ENCODE peak calls at places on chromosomes 5 and 9, in five cellular contexts. A, K, U, C and B are unnamed samples. For H3K27me3, the result is how much of the 10 kb centered on the place peaks cover.

GRCh38 chr5:176730815-176731475 is 79.4 kb upstream of the UNC5A start:
- DNase-seq in A (no peak), K (no peak), U (no peak), C (no peak), B (no peak)

GRCh38 chr5:179265529-179266290 is 79.6 kb downstream of the ADAMTS2 start:
- DNase-seq in A (peak), K (peak), U (no peak), C (peak), B (peak)

GRCh38 chr9:91734371-91734981 is 215.6 kb downstream of the ROR2 start:
- DNase-seq in A (peak), K (peak), U (peak), C (peak), B (peak)

GRCh38 chr5:54902817-54903473 is 82.4 kb downstream of the ESM1 start:
- DNase-seq in A (no peak), K (no peak), U (no peak), C (no peak), B (no peak)

GRCh38 chr5:97545856-97546570 is 363.0 kb upstream of the RIOK2 start:
- DNase-seq in A (no peak), K (no peak), U (no peak), C (no peak), B (no peak)

GRCh38 chr9:37952731-37953130 is 48.8 kb upstream of the SLC25A51 start:
- DNase-seq in A (peak), K (no peak), U (no peak), C (no peak), B (no peak)

GRCh38 chr9:35743880-35744518 is 5.0 kb downstream of the GBA2 start:
- DNase-seq in A (no peak), K (no peak), U (no peak), C (peak), B (no peak)

GRCh38 chr9:3437031-3437430 is 88.8 kb downstream of the RFX3 start:
- DNase-seq in A (no peak), K (no peak), U (no peak), C (no peak), B (no peak)

GRCh38 chr9:114894801-114895433 is 35.5 kb downstream of the TNFSF8 start:
- DNase-seq in A (no peak), K (peak), U (no peak), C (no peak), B (no peak)

GRCh38 chr9:698276-698675 is 143.2 kb upstream of the DMRT1 start:
- DNase-seq in A (no peak), K (no peak), U (no peak), C (no peak), B (no peak)

GRCh38 chr5:79505138-79505537 is 8.8 kb downstream of the HOMER1 start:
- DNase-seq in A (no peak), K (no peak), U (no peak), C (no peak), B (no peak)

GRCh38 chr5:79495311-79495710 is 18.6 kb downstream of the HOMER1 start:
- DNase-seq in A (no peak), K (peak), U (no peak), C (no peak), B (no peak)

GRCh38 chr5:79493596-79494343 is 20.2 kb downstream of the HOMER1 start:
- DNase-seq in A (no peak), K (no peak), U (no peak), C (no peak), B (no peak)

GRCh38 chr5:79503794-79504495 is 10.0 kb downstream of the HOMER1 start:
- DNase-seq in A (no peak), K (no peak), U (no peak), C (no peak), B (no peak)

DNA sequence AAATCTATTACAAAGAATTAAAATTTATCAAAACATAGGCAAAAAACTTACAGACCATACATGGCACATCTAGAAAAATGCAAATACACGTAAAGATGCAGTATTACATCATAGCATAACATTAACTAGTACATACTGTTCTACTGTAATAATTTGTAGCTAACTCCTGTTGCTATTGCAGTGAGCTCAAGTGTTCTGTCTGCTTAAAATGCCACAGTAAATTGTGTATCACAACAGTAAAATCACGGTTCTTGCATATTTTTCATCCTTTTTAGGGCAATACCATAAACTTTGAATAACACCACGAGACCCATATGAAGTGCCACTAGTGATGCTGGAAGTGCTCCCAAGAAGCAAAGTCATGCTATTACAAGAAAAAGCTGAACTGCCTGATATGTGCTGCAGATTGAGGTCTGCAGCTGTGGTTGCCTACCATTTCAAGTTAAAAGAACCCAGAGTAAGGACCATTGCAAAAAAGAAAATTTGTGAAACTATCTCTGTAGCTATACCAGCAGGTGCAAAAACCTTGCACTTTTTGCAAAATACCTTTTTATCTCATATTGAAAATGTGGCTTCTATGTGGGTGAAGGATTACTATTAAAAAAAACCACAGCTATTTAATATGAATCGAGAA is 14.2 kb downstream of the HOMER1 start:
- DNase-seq in A (no peak), K (no peak), U (no peak), C (no peak), B (no peak)
- H3K27me3 ChIP-seq in A (under half), K (under half), U (under half), C (under half), B (under half)

GRCh38 chr9:82882744-82883143 is 180.2 kb downstream of the RASEF start:
- DNase-seq in A (no peak), K (no peak), U (no peak), C (no peak), B (no peak)

GRCh38 chr9:82880353-82880752 is 182.6 kb downstream of the RASEF start:
- DNase-seq in A (no peak), K (no peak), U (no peak), C (no peak), B (no peak)

GRCh38 chr9:82882133-82882532 is 180.8 kb downstream of the RASEF start:
- DNase-seq in A (no peak), K (no peak), U (no peak), C (no peak), B (no peak)

DNA sequence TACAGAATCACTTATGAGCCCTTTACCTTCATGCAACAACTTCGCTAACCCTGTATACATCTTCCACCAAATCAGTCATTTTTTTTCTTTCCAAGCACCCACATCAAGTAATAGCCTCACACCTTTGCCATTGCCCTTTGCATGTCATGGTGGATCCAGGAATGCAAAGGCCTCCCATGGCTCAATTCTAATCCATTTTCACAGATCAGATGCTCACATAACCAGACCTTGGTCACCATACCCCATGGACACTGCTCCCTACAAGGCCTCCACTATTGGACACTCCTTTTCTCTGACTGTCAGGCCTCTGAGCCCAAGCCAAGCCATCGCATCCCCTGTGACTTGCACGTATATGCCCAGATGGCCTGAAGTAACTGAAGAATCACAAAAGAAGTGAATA is 179.5 kb downstream of the RASEF start:
- DNase-seq in A (no peak), K (no peak), U (no peak), C (no peak), B (no peak)
- TF ChIP-seq POLR2A in A (no peak), K (no peak), U (no peak), C (no peak), B (no peak)

GRCh38 chr9:136152543-136152866 is 33.8 kb upstream of the TMEM250 start:
- DNase-seq in A (no peak), K (no peak), U (no peak), C (no peak), B (no peak)

GRCh38 chr9:136153381-136154065 is 34.8 kb upstream of the TMEM250 start:
- DNase-seq in A (no peak), K (no peak), U (no peak), C (no peak), B (no peak)

GRCh38 chr9:136152931-136153330 is 34.3 kb upstream of the TMEM250 start:
- DNase-seq in A (no peak), K (no peak), U (no peak), C (no peak), B (no peak)

GRCh38 chr9:136151214-136151804 is 32.6 kb upstream of the TMEM250 start:
- DNase-seq in A (no peak), K (no peak), U (no peak), C (no peak), B (peak)

GRCh38 chr9:136151848-136152542 is 33.3 kb upstream of the TMEM250 start:
- DNase-seq in A (no peak), K (no peak), U (no peak), C (no peak), B (no peak)
- H3K27me3 ChIP-seq in A (under half), K (under half), U (under half), C (half or more), B (under half)

GRCh38 chr9:97803167-97804058 is 49.6 kb upstream of the FOXE1 start:
- DNase-seq in A (peak), K (peak), U (peak), C (peak), B (peak)
- TF ChIP-seq POLR2A in A (no peak), K (peak), U (peak), C (no peak), B (peak)

GRCh38 chr5:1672396-1672795 is 127.2 kb downstream of the MRPL36 start:
- DNase-seq in A (peak), K (no peak), U (no peak), C (no peak), B (no peak)
- H3K27me3 ChIP-seq in A (half or more), K (under half), U (under half), C (half or more), B (under half)

DNA sequence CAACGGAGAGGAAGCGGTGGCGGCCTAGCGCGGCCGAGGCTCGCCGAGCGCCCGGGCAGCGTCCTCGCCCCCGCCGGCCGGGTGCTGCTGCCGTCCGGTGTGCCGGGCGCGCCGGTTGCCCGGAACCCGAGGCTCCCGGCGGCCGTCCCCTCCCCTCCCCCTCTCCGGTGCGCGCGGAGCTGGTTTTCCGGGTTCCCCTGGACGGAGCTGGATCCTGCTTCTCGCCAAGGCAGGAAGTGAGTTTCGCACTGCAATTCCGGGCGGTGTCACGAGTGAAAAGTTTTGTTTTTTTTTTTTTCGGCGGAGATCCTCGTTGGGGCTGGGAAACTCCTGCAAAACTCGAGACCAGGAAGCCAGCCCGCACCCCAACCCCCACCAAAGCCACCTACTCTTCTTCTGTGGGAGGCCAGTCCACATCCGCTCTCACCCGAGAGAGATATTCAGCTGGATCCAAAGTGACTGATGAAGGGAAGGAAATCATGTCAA is at the start of gene ERBIN:
- DNase-seq in A (peak), K (peak), U (no peak), C (peak), B (peak)
- TF ChIP-seq POLR2A in A (no peak), K (peak), U (no peak), C (no peak), B (peak)

DNA sequence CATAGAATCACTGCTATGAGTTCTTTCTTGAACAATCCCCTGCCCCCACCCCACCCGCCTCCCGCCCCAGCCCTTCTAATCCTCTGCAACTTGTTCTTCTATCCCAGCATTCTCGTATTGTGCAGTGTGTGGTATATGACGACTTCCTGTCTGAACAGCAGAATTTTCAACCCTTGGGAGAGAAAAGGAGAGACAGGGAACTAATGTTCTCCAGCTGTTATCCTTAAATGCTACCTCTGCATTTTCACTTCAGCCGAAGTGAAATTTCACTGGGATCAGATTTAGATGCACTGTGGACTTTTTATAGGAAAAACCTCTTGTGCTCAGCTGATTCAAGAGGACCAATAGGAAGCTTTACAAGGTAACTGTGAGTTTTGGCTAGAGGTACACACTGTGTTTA is 2.2 kb downstream of the FBXL7 start:
- DNase-seq in A (no peak), K (no peak), U (no peak), C (no peak), B (no peak)
- H3K27me3 ChIP-seq in A (under half), K (under half), U (under half), C (under half), B (under half)

GRCh38 chr9:71857159-71857558 is 53.8 kb downstream of the ABHD17B start:
- DNase-seq in A (no peak), K (peak), U (no peak), C (no peak), B (no peak)

GRCh38 chr9:71861618-71862017 is 49.4 kb downstream of the ABHD17B start:
- DNase-seq in A (no peak), K (no peak), U (no peak), C (no peak), B (no peak)

GRCh38 chr9:71858812-71859211 is 52.2 kb downstream of the ABHD17B start:
- DNase-seq in A (no peak), K (no peak), U (no peak), C (no peak), B (no peak)

GRCh38 chr9:71859939-71860338 is 51.1 kb downstream of the ABHD17B start:
- DNase-seq in A (no peak), K (no peak), U (no peak), C (no peak), B (no peak)

GRCh38 chr9:71858102-71858798 is 52.7 kb downstream of the ABHD17B start:
- DNase-seq in A (no peak), K (no peak), U (no peak), C (no peak), B (no peak)
- TF ChIP-seq POLR2A in A (no peak), K (no peak), U (no peak), C (no peak), B (no peak)